ENCODE peak calls at places on chromosomes 5 and 9, in seven cellular contexts. K is stimulated activated CD4-positive, alpha-beta T cell treated with anti-CD3 and anti-CD28 coated beads, Interleukin-4, amount 100 ng/mL, for 48 hours; P is caudate nucleus; Z is A172; L is NCI-H69; W is NCI-H2081; O is pulmonary artery endothelial cell. Q is an unnamed sample.

GRCh38 chr5:422323-423232 is 20.4 kb upstream of the EXOC3 start:
- DNase-seq in K (no peak), P (no peak), Z (no peak), L (no peak), W (no peak), O (no peak), Q (no peak)

GRCh38 chr5:31990296-31990695 is 183.8 kb downstream of the GOLPH3 start:
- DNase-seq in K (no peak), P (no peak), Z (no peak), L (no peak), W (no peak), O (no peak), Q (no peak)

GRCh38 chr5:158431369-158432029 is 572.6 kb upstream of the CLINT1 start:
- DNase-seq in K (no peak), P (no peak), Z (no peak), L (no peak), W (no peak), O (no peak), Q (no peak)

GRCh38 chr5:125508225-125508624 is 761.8 kb upstream of the ZNF608 start:
- DNase-seq in K (no peak), P (no peak), Z (no peak), L (no peak), W (no peak), O (no peak), Q (no peak)

GRCh38 chr9:137127301-137128157 is 11.4 kb upstream of the GRIN1 start:
- DNase-seq in K (no peak), P (no peak), Z (no peak), L (no peak), W (no peak), O (no peak), Q (no peak)

GRCh38 chr9:89022902-89023301 is 31.6 kb downstream of the S1PR3 start:
- DNase-seq in K (no peak), P (no peak), Z (peak), L (no peak), W (no peak), O (no peak), Q (no peak)

GRCh38 chr9:116318463-116319271 is 165.1 kb downstream of the PAPPA start:
- DNase-seq in K (no peak), P (no peak), Z (no peak), L (peak), W (no peak), O (no peak), Q (no peak)

GRCh38 chr9:122991370-122991830 is 42.1 kb upstream of the GPR21 start:
- DNase-seq in K (peak), P (peak), Z (peak), L (peak), W (no peak), O (peak), Q (peak)

GRCh38 chr5:82045526-82046267 is 73.9 kb downstream of the ATG10 start:
- DNase-seq in K (no peak), P (no peak), Z (peak), L (no peak), W (no peak), O (no peak), Q (no peak)

GRCh38 chr9:23408874-23409273 is 417.2 kb downstream of the ELAVL2 start:
- DNase-seq in K (no peak), P (no peak), Z (no peak), L (no peak), W (no peak), O (no peak), Q (no peak)

GRCh38 chr5:146233441-146233840 is 30.0 kb downstream of the RBM27 start:
- DNase-seq in K (no peak), P (peak), Z (no peak), L (no peak), W (no peak), O (no peak), Q (no peak)

GRCh38 chr9:110069326-110070248 is 138.4 kb downstream of the C9orf152 start:
- DNase-seq in K (no peak), P (no peak), Z (peak), L (no peak), W (no peak), O (peak), Q (no peak)

GRCh38 chr5:111774525-111774924 is 17.5 kb upstream of the NREP start:
- DNase-seq in K (no peak), P (no peak), Z (peak), L (peak), W (no peak), O (peak), Q (peak)

GRCh38 chr9:129174724-129175514 is 3.1 kb downstream of the IER5L start:
- DNase-seq in K (no peak), P (peak), Z (peak), L (peak), W (no peak), O (peak), Q (peak)

GRCh38 chr5:55030220-55030619 is 6.2 kb downstream of the GZMK start:
- DNase-seq in K (no peak), P (no peak), Z (no peak), L (peak), W (peak), O (no peak), Q (no peak)

GRCh38 chr9:121844090-121844489 is 192.7 kb downstream of the DAB2IP start:
- DNase-seq in K (no peak), P (no peak), Z (peak), L (peak), W (peak), O (peak), Q (peak)

GRCh38 chr9:126513159-126514036 is 100.3 kb upstream of the LMX1B start:
- DNase-seq in K (no peak), P (no peak), Z (no peak), L (peak), W (no peak), O (no peak), Q (no peak)

GRCh38 chr9:129422032-129422842 is 198.7 kb downstream of the C9orf50 start:
- DNase-seq in K (no peak), P (no peak), Z (no peak), L (no peak), W (no peak), O (no peak), Q (peak)

Q was measured in DMS53.